ENCODE peak calls at places on chromosomes 4 and X, in four cellular contexts. One of them, this sample, is unnamed.

GRCh38 chr4:124907881-124908280 is 195.3 kb upstream of the ANKRD50 start:
- DNase-seq in HepG2: no peak
- DNase-seq in K562: no peak
- DNase-seq in GM12878: no peak
- DNase-seq in this sample: no peak

GRCh38 chrX:21373637-21374162 is 518 bp upstream of the CNKSR2 start:
- DNase-seq in HepG2: no peak
- DNase-seq in K562: no peak
- DNase-seq in GM12878: no peak
- DNase-seq in this sample: no peak

GRCh38 chr4:183429489-183429888 is 14.9 kb upstream of the CDKN2AIP start:
- DNase-seq in K562: no peak
- DNase-seq in HepG2: no peak
- DNase-seq in GM12878: no peak
- DNase-seq in this sample: no peak

GRCh38 chrX:93985621-93986020 is 311.6 kb downstream of the FAM133A start:
- DNase-seq in HepG2: no peak
- DNase-seq in GM12878: no peak
- DNase-seq in K562: no peak
- DNase-seq in this sample: no peak

GRCh38 chr4:3335385-3335784 is 42.6 kb downstream of the RGS12 start:
- DNase-seq in HepG2: no peak
- DNase-seq in GM12878: no peak
- DNase-seq in K562: peak; percentile 1
- DNase-seq in this sample: peak; percentile 4

GRCh38 chr4:145876531-145877180 is 62.0 kb downstream of the ZNF827 start:
- DNase-seq in GM12878: no peak
- DNase-seq in HepG2: no peak
- DNase-seq in K562: no peak
- DNase-seq in this sample: no peak

GRCh38 chr4:62927574-62927973 is 1481.7 kb downstream of the TECRL start:
- DNase-seq in HepG2: no peak
- DNase-seq in K562: no peak
- DNase-seq in GM12878: no peak
- DNase-seq in this sample: no peak

GRCh38 chrX:56763556-56764152 is 34.6 kb downstream of the NBDY start:
- DNase-seq in HepG2: peak; percentile 15
- DNase-seq in K562: no peak
- DNase-seq in GM12878: no peak
- DNase-seq in this sample: peak; percentile 35

GRCh38 chr4:137572647-137573046 is 40.4 kb upstream of the PCDH18 start:
- DNase-seq in GM12878: no peak
- DNase-seq in HepG2: no peak
- DNase-seq in K562: no peak
- DNase-seq in this sample: no peak

GRCh38 chrX:55220119-55220794 is at the start of gene PAGE5:
- DNase-seq in HepG2: no peak
- DNase-seq in K562: peak; percentile 75
- DNase-seq in GM12878: no peak
- DNase-seq in this sample: no peak

GRCh38 chr4:187908079-187908501 is 87.5 kb upstream of the ZFP42 start:
- DNase-seq in HepG2: no peak
- DNase-seq in GM12878: no peak
- DNase-seq in K562: no peak
- DNase-seq in this sample: no peak

GRCh38 chrX:150363561-150364346 is 637 bp downstream of the MAMLD1 start:
- DNase-seq in GM12878: no peak
- DNase-seq in HepG2: no peak
- DNase-seq in K562: no peak
- DNase-seq in this sample: no peak

GRCh38 chr4:165580379-165580905 is 201.6 kb downstream of the CPE start:
- DNase-seq in K562: no peak
- DNase-seq in HepG2: no peak
- DNase-seq in GM12878: no peak
- DNase-seq in this sample: peak; percentile 59

GRCh38 chr4:120540625-120541024 is 381.9 kb downstream of the PRDM5 start:
- DNase-seq in HepG2: no peak
- DNase-seq in K562: no peak
- DNase-seq in GM12878: no peak
- DNase-seq in this sample: no peak

GRCh38 chrX:96389314-96390048 is 295.2 kb upstream of the DIAPH2 start:
- DNase-seq in GM12878: no peak
- DNase-seq in K562: no peak
- DNase-seq in HepG2: no peak
- DNase-seq in this sample: no peak

GRCh38 chrX:136619889-136620505 is 28.0 kb upstream of the CD40LG start:
- DNase-seq in HepG2: no peak
- DNase-seq in K562: no peak
- DNase-seq in GM12878: no peak
- DNase-seq in this sample: no peak

GRCh38 chr4:3729188-3729884 is 36.8 kb upstream of the ADRA2C start:
- DNase-seq in GM12878: no peak
- DNase-seq in HepG2: no peak
- DNase-seq in K562: no peak
- DNase-seq in this sample: no peak

DNA sequence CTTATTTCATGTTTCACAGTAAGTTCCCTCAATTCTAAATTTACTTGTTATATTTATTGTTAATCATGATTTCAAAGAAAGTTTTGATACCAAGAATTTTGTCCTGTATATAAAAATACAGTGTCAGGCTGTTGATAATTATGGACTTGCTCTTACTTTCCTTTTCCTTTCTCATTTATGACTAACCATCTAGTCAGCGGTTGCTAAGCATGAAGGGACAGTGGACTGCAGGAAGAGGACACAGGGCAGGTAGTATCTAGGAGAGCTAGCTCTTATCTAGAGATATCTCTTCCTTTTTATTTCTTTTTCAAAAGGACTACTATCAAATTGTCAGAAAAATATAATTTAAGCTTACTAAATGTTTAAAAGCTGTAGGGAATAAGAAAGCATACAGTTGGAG is 1.6 kb downstream of the OPRPN start:
- DNase-seq in GM12878: no peak
- DNase-seq in K562: no peak
- DNase-seq in HepG2: no peak
- DNase-seq in this sample: no peak
- TF ChIP-seq FOXK2 in GM12878: no peak
- TF ChIP-seq FOXK2 in K562: no peak
- TF ChIP-seq FOXK2 in HepG2: no peak
- TF ChIP-seq FOXK2 in this sample: no peak

GRCh38 chrX:101931104-101931493 is 728 bp downstream of the ZMAT1 start:
- DNase-seq in HepG2: no peak
- DNase-seq in K562: no peak
- DNase-seq in GM12878: no peak
- DNase-seq in this sample: no peak
- TF ChIP-seq FOXK2 in HepG2: no peak
- TF ChIP-seq FOXK2 in K562: no peak
- TF ChIP-seq FOXK2 in GM12878: no peak
- TF ChIP-seq FOXK2 in this sample: no peak

GRCh38 chr4:169677150-169677732 is 56.9 kb downstream of the CLCN3 start:
- DNase-seq in GM12878: no peak
- DNase-seq in K562: no peak
- DNase-seq in HepG2: no peak
- DNase-seq in this sample: no peak
- TF ChIP-seq FOXK2 in GM12878: no peak
- TF ChIP-seq FOXK2 in K562: no peak
- TF ChIP-seq FOXK2 in HepG2: no peak
- TF ChIP-seq FOXK2 in this sample: no peak

DNA sequence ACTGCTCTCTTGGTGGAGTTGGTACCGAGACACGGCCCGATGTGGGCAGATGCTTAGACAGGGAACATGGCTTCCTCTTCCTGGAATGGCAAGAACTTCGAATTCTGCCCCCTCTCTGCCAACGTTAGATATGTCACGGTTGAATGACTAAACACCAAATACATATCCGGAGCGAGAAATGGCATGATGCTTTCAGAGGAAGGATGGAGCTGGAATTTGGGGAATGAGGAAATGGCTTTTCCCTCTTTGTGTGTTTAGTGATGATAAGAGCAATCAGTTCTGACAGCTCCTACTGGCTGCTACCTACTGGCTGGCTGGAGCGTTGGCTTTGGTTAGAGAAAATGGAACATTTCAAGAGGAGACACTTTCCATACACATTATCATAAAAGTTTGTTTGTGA is 140.0 kb downstream of the DHRSX start:
- DNase-seq in GM12878: no peak
- DNase-seq in K562: peak; percentile 36
- DNase-seq in HepG2: peak; percentile 8
- DNase-seq in this sample: no peak
- TF ChIP-seq FOXK2 in GM12878: no peak
- TF ChIP-seq FOXK2 in K562: no peak
- TF ChIP-seq FOXK2 in HepG2: no peak
- TF ChIP-seq FOXK2 in this sample: no peak

GRCh38 chr4:156252300-156253016 is 298.8 kb upstream of the CTSO start:
- DNase-seq in HepG2: no peak
- DNase-seq in GM12878: no peak
- DNase-seq in K562: no peak
- DNase-seq in this sample: no peak
- TF ChIP-seq FOXK2 in HepG2: no peak
- TF ChIP-seq FOXK2 in GM12878: no peak
- TF ChIP-seq FOXK2 in K562: no peak
- TF ChIP-seq FOXK2 in this sample: no peak

DNA sequence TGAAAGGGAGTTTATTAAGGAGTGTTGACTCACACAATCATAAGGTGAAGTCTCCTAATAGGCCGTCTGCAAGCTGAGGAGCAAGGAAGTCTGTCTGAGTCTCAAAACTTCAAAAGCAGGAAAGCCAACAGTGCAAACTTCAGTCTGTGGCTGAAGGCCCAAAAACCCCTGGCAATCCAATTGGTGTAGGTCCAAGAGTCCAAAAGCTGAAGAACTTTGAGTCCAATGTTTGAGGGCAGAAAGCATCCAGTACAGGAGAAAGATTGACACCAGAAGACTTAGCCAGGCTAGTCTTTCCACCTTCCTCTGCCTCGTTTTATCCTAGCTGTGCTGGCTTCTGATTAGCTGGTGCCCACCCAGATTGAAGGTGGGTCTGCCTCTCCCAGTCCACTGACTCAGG is 535.2 kb downstream of the ARAP2 start:
- DNase-seq in GM12878: no peak
- DNase-seq in HepG2: no peak
- DNase-seq in K562: no peak
- DNase-seq in this sample: no peak
- TF ChIP-seq FOXK2 in GM12878: no peak
- TF ChIP-seq FOXK2 in HepG2: no peak
- TF ChIP-seq FOXK2 in K562: no peak
- TF ChIP-seq FOXK2 in this sample: no peak

DNA sequence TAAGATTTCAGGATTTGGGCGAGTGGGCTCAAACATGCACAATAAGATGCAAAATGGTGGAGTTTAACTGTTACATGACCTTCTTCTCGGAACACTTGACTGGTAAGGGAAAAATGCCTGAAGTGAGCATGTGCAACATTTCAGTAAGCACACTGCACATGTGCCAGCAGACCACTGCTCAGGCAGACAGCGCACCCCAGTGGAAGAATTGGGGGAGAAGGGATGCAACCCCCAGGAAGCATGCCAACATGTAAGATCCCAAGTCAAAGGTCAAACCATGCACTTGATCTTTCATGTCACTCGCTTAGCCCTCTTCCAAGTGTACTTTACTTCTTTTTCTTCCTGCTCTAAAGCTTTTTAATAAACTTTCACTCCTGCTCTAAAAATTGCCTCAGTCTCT is 256.3 kb downstream of the CENPC start:
- DNase-seq in HepG2: peak; percentile 14
- DNase-seq in GM12878: no peak
- DNase-seq in K562: peak; percentile 24
- DNase-seq in this sample: peak; percentile 30
- TF ChIP-seq FOXK2 in HepG2: no peak
- TF ChIP-seq FOXK2 in GM12878: no peak
- TF ChIP-seq FOXK2 in K562: no peak
- TF ChIP-seq FOXK2 in this sample: no peak

GRCh38 chr4:77438549-77438948 is 167.1 kb upstream of the CXCL13 start:
- DNase-seq in HepG2: no peak
- DNase-seq in GM12878: no peak
- DNase-seq in K562: no peak
- DNase-seq in this sample: no peak
- TF ChIP-seq FOXK2 in HepG2: no peak
- TF ChIP-seq FOXK2 in GM12878: no peak
- TF ChIP-seq FOXK2 in K562: no peak
- TF ChIP-seq FOXK2 in this sample: no peak

This sample was measured in HEK293T.